ENCODE peak calls at places on chromosomes 4 and X, in five cellular contexts. One of them, this sample, is unnamed.

GRCh38 chr4:153142700-153143438 is 61.4 kb upstream of the TRIM2 start:
- DNase-seq in PC-3: peak; percentile 70
- DNase-seq in K562: peak; percentile 68
- DNase-seq in endodermal cell: peak; percentile 91
- DNase-seq in osteoblast: no peak
- DNase-seq in this sample: peak; percentile 79

GRCh38 chrX:140432328-140433025 is 72.4 kb downstream of the SOX3 start:
- DNase-seq in PC-3: no peak
- DNase-seq in K562: no peak
- DNase-seq in endodermal cell: no peak
- DNase-seq in osteoblast: peak; percentile 65
- DNase-seq in this sample: no peak

GRCh38 chr4:104020641-104021040 is 300.9 kb upstream of the TACR3 start:
- DNase-seq in PC-3: no peak
- DNase-seq in K562: no peak
- DNase-seq in endodermal cell: no peak
- DNase-seq in osteoblast: no peak
- DNase-seq in this sample: no peak

GRCh38 chrX:114584434-114584943 is 603 bp downstream of the HTR2C start:
- DNase-seq in PC-3: no peak
- DNase-seq in K562: no peak
- DNase-seq in endodermal cell: peak; percentile 86
- DNase-seq in osteoblast: peak; percentile 49
- DNase-seq in this sample: peak; percentile 73

GRCh38 chr4:185395255-185395955 is at the start of gene LRP2BP:
- DNase-seq in PC-3: peak; percentile 18
- DNase-seq in K562: no peak
- DNase-seq in endodermal cell: no peak
- DNase-seq in osteoblast: peak; percentile 18
- DNase-seq in this sample: peak; percentile 18

GRCh38 chr4:36243355-36244256 is 708 bp downstream of the ARAP2 start:
- DNase-seq in PC-3: peak; percentile 47
- DNase-seq in K562: no peak
- DNase-seq in endodermal cell: no peak
- DNase-seq in osteoblast: peak; percentile 65
- DNase-seq in this sample: no peak

GRCh38 chrX:331145-331771 is 12.7 kb upstream of the GTPBP6 start:
- DNase-seq in PC-3: peak; percentile 16
- DNase-seq in K562: no peak
- DNase-seq in endodermal cell: peak; percentile 79
- DNase-seq in osteoblast: peak; percentile 98
- DNase-seq in this sample: peak; percentile 51

GRCh38 chr4:13933163-13933562 is 305.6 kb upstream of the BOD1L1 start:
- DNase-seq in PC-3: no peak
- DNase-seq in K562: no peak
- DNase-seq in endodermal cell: no peak
- DNase-seq in osteoblast: no peak
- DNase-seq in this sample: peak; percentile 66

GRCh38 chr4:8591114-8591513 is 1.5 kb upstream of the CPZ start:
- DNase-seq in PC-3: no peak
- DNase-seq in K562: no peak
- DNase-seq in endodermal cell: no peak
- DNase-seq in osteoblast: peak; percentile 74
- DNase-seq in this sample: no peak

GRCh38 chr4:70556856-70557255 is 35.2 kb upstream of the AMBN start:
- DNase-seq in PC-3: no peak
- DNase-seq in K562: no peak
- DNase-seq in endodermal cell: no peak
- DNase-seq in osteoblast: peak; percentile 29
- DNase-seq in this sample: no peak

GRCh38 chr4:38099908-38100407 is 139.8 kb downstream of the PTTG2 start:
- DNase-seq in PC-3: no peak
- DNase-seq in K562: no peak
- DNase-seq in endodermal cell: no peak
- DNase-seq in osteoblast: peak; percentile 88
- DNase-seq in this sample: no peak

GRCh38 chr4:80471701-80472100 is 136.2 kb downstream of the CFAP299 start:
- DNase-seq in PC-3: peak; percentile 73
- DNase-seq in K562: no peak
- DNase-seq in endodermal cell: peak; percentile 83
- DNase-seq in osteoblast: no peak
- DNase-seq in this sample: peak; percentile 11

GRCh38 chrX:149628280-149628679 is 3.3 kb downstream of the TMEM185A start:
- DNase-seq in PC-3: peak; percentile 28
- DNase-seq in K562: no peak
- DNase-seq in endodermal cell: no peak
- DNase-seq in osteoblast: no peak
- DNase-seq in this sample: no peak

GRCh38 chr4:184067931-184068554 is 149.6 kb downstream of the ENPP6 start:
- DNase-seq in PC-3: no peak
- DNase-seq in K562: no peak
- DNase-seq in endodermal cell: no peak
- DNase-seq in osteoblast: no peak
- DNase-seq in this sample: no peak

GRCh38 chrX:124736553-124737240 is 390.3 kb downstream of the SH2D1A start:
- DNase-seq in PC-3: no peak
- DNase-seq in K562: peak; percentile 5
- DNase-seq in endodermal cell: peak; percentile 89
- DNase-seq in osteoblast: no peak
- DNase-seq in this sample: no peak

GRCh38 chr4:76120199-76120598 is 28.0 kb downstream of the NUP54 start:
- DNase-seq in PC-3: no peak
- DNase-seq in K562: no peak
- DNase-seq in endodermal cell: no peak
- DNase-seq in osteoblast: no peak
- DNase-seq in this sample: no peak

GRCh38 chr4:89284828-89285227 is 22.8 kb downstream of the GPRIN3 start:
- DNase-seq in PC-3: no peak
- DNase-seq in K562: peak; percentile 48
- DNase-seq in endodermal cell: no peak
- DNase-seq in osteoblast: peak; percentile 48
- DNase-seq in this sample: no peak

GRCh38 chrX:108072746-108073145 is 18.6 kb downstream of the PSMD10 start:
- DNase-seq in PC-3: peak; percentile 59
- DNase-seq in K562: no peak
- DNase-seq in endodermal cell: no peak
- DNase-seq in osteoblast: no peak
- DNase-seq in this sample: no peak

GRCh38 chr4:143354990-143355389 is 18.3 kb downstream of the GAB1 start:
- DNase-seq in PC-3: no peak
- DNase-seq in K562: no peak
- DNase-seq in endodermal cell: no peak
- DNase-seq in osteoblast: no peak
- DNase-seq in this sample: peak; percentile 41

GRCh38 chrX:105870465-105870864 is 48.1 kb downstream of the NRK start:
- DNase-seq in PC-3: no peak
- DNase-seq in K562: no peak
- DNase-seq in endodermal cell: no peak
- DNase-seq in osteoblast: no peak
- DNase-seq in this sample: no peak

DNA sequence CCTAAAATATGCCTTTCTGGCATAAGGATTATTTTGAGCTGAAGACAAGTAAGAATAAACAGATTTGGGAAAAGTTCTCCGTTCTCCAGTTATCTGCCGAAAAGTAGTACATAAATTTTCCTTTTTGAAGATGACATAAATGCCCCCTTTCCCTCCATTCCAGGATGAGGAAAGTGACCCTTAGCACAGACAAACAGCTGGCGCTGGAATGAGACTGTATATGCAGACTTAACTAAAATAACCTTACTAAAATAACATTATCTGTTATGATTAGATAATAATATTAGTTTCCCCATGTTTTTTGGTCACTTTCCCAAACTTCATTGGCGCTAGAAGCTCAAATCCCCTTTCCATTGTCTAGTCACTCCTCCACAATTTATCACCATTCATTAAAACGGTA is 21.5 kb downstream of the PDGFC start:
- DNase-seq in PC-3: no peak
- DNase-seq in K562: no peak
- DNase-seq in endodermal cell: no peak
- DNase-seq in osteoblast: no peak
- DNase-seq in this sample: no peak
- H3K4me1 ChIP-seq in PC-3: peaks cover 78% of the 10 kb centered on the region
- H3K4me1 ChIP-seq in K562: no peaks in the 10 kb centered on the region
- H3K4me1 ChIP-seq in endodermal cell: no peaks in the 10 kb centered on the region
- H3K4me1 ChIP-seq in osteoblast: peaks cover 77% of the 10 kb centered on the region
- H3K4me1 ChIP-seq in this sample: no peaks in the 10 kb centered on the region

GRCh38 chrX:17005712-17006372 is 59.4 kb downstream of the REPS2 start:
- DNase-seq in PC-3: no peak
- DNase-seq in K562: no peak
- DNase-seq in endodermal cell: no peak
- DNase-seq in osteoblast: no peak
- DNase-seq in this sample: peak; percentile 51

GRCh38 chrX:17009856-17010650 is 63.6 kb downstream of the REPS2 start:
- DNase-seq in PC-3: no peak
- DNase-seq in K562: no peak
- DNase-seq in endodermal cell: no peak
- DNase-seq in osteoblast: no peak
- DNase-seq in this sample: no peak

GRCh38 chrX:17007134-17007768 is 60.8 kb downstream of the REPS2 start:
- DNase-seq in PC-3: peak; percentile 26
- DNase-seq in K562: peak; percentile 30
- DNase-seq in endodermal cell: peak; percentile 68
- DNase-seq in osteoblast: peak; percentile 21
- DNase-seq in this sample: peak; percentile 23
- TF ChIP-seq CTCF in PC-3: peak; percentile 55
- TF ChIP-seq CTCF in K562: peak; percentile 50
- TF ChIP-seq CTCF in endodermal cell: peak; percentile 69
- TF ChIP-seq CTCF in osteoblast: no peak
- TF ChIP-seq CTCF in this sample: peak; percentile 33

DNA sequence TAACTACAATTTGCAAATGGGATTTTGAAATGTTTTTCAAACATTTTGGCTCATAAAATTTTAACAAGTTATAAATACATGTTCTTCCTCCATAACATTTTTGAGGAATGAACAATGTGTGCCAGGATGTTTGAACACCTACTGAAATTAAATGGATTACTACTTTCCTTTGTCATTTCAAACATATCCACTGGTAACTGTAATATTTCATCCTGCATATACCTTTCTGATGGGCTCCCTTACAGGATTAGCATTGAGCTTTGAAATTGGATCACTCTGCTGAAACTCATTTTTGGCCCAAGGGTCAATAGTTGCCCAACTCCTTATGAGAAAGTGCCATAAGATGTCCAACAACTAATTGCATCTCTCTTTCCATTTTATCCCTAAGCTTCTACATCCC is 17.6 kb downstream of the GRPR start:
- DNase-seq in PC-3: peak; percentile 67
- DNase-seq in K562: no peak
- DNase-seq in endodermal cell: no peak
- DNase-seq in osteoblast: no peak
- DNase-seq in this sample: no peak
- H3K27me3 ChIP-seq in PC-3: no peaks in the 10 kb centered on the region
- H3K27me3 ChIP-seq in K562: no peaks in the 10 kb centered on the region
- H3K27me3 ChIP-seq in endodermal cell: no peaks in the 10 kb centered on the region
- H3K27me3 ChIP-seq in osteoblast: peaks cover 11% of the 10 kb centered on the region
- H3K27me3 ChIP-seq in this sample: no peaks in the 10 kb centered on the region

GRCh38 chr4:166956484-166956883 is 277.8 kb downstream of the SPOCK3 start:
- DNase-seq in PC-3: no peak
- DNase-seq in K562: no peak
- DNase-seq in endodermal cell: no peak
- DNase-seq in osteoblast: no peak
- DNase-seq in this sample: no peak

GRCh38 chr4:166957451-166957850 is 276.8 kb downstream of the SPOCK3 start:
- DNase-seq in PC-3: peak; percentile 7
- DNase-seq in K562: no peak
- DNase-seq in endodermal cell: no peak
- DNase-seq in osteoblast: no peak
- DNase-seq in this sample: no peak
- H3K4me1 ChIP-seq in PC-3: no peaks in the 10 kb centered on the region
- H3K4me1 ChIP-seq in K562: no peaks in the 10 kb centered on the region
- H3K4me1 ChIP-seq in endodermal cell: no peaks in the 10 kb centered on the region
- H3K4me1 ChIP-seq in osteoblast: no peaks in the 10 kb centered on the region
- H3K4me1 ChIP-seq in this sample: no peaks in the 10 kb centered on the region